ENCODE peak calls at places on chromosomes 16 and 17, in eight cellular contexts. K, P, L, B, T, Z, M and G are unnamed samples.

GRCh38 chr16:88398874-88399178 is 16.1 kb downstream of the ZNF469 start:
- DNase-seq in K (no peak), P (no peak), L (no peak), B (no peak), T (no peak), Z (no peak), M (no peak), G (no peak)

GRCh38 chr17:75262112-75262606 is 480 bp downstream of the MRPS7 start:
- DNase-seq in K (peak; percentile 59), P (peak; percentile 48), L (no peak), B (no peak), T (no peak), Z (no peak), M (no peak), G (no peak)

GRCh38 chr16:74224828-74225227 is 71.8 kb upstream of the PSMD7 start:
- DNase-seq in K (no peak), P (no peak), L (no peak), B (no peak), T (no peak), Z (no peak), M (no peak), G (no peak)

GRCh38 chr17:41678907-41679739 is 9.6 kb upstream of the EIF1 start:
- DNase-seq in K (no peak), P (no peak), L (peak; percentile 46), B (no peak), T (peak; percentile 98), Z (no peak), M (peak; percentile 58), G (no peak)

GRCh38 chr17:80942360-80943345 is 49.0 kb upstream of the CHMP6 start:
- DNase-seq in K (no peak), P (peak; percentile 94), L (no peak), B (no peak), T (no peak), Z (no peak), M (no peak), G (peak; percentile 17)

GRCh38 chr17:2214887-2215615 is 88.5 kb downstream of the SMG6 start:
- DNase-seq in K (no peak), P (no peak), L (no peak), B (no peak), T (no peak), Z (no peak), M (peak; percentile 35), G (no peak)

GRCh38 chr17:31433091-31433790 is 41.8 kb downstream of the RAB11FIP4 start:
- DNase-seq in K (no peak), P (no peak), L (peak; percentile 12), B (no peak), T (peak; percentile 79), Z (no peak), M (no peak), G (no peak)

GRCh38 chr16:3467182-3467581 is 23.7 kb downstream of the NAA60 start:
- DNase-seq in K (no peak), P (no peak), L (no peak), B (no peak), T (no peak), Z (no peak), M (no peak), G (no peak)

GRCh38 chr16:5143761-5144620 is 46.4 kb upstream of the EEF2KMT start:
- DNase-seq in K (no peak), P (no peak), L (no peak), B (no peak), T (no peak), Z (no peak), M (no peak), G (no peak)

GRCh38 chr16:56190903-56191806 is at the start of gene GNAO1:
- DNase-seq in K (peak; percentile 86), P (peak; percentile 90), L (peak; percentile 53), B (peak; percentile 61), T (peak; percentile 48), Z (peak; percentile 53), M (no peak), G (no peak)